ENCODE peak calls at places on chromosomes 6 and 20, in eight cellular contexts. One of them, this sample, is unnamed. For H3K9me3, the result is how much of the 10 kb centered on the place peaks cover.

GRCh38 chr6:53455678-53456077 is 89.2 kb downstream of the GCLC start:
- DNase-seq in stomach: no peak
- DNase-seq in cardiac muscle cell: no peak
- DNase-seq in K562: no peak
- DNase-seq in NT2/D1: no peak
- DNase-seq in heart left ventricle: no peak
- DNase-seq in aorta: no peak
- DNase-seq in naive thymus-derived CD4-positive, alpha-beta T cell: no peak
- DNase-seq in this sample: no peak

GRCh38 chr6:2999621-3000455 is at the start of gene NQO2:
- DNase-seq in naive thymus-derived CD4-positive, alpha-beta T cell: peak
- DNase-seq in K562: peak
- DNase-seq in cardiac muscle cell: peak
- DNase-seq in NT2/D1: no peak
- DNase-seq in heart left ventricle: peak
- DNase-seq in aorta: peak
- DNase-seq in stomach: peak
- DNase-seq in this sample: peak

GRCh38 chr6:56835612-56836011 is 119.3 kb upstream of the BEND6 start:
- DNase-seq in cardiac muscle cell: no peak
- DNase-seq in stomach: no peak
- DNase-seq in aorta: no peak
- DNase-seq in K562: no peak
- DNase-seq in NT2/D1: no peak
- DNase-seq in naive thymus-derived CD4-positive, alpha-beta T cell: no peak
- DNase-seq in heart left ventricle: no peak
- DNase-seq in this sample: no peak

GRCh38 chr6:147063469-147064031 is 140.7 kb upstream of the STXBP5 start:
- DNase-seq in stomach: no peak
- DNase-seq in naive thymus-derived CD4-positive, alpha-beta T cell: no peak
- DNase-seq in aorta: no peak
- DNase-seq in heart left ventricle: no peak
- DNase-seq in K562: no peak
- DNase-seq in cardiac muscle cell: no peak
- DNase-seq in NT2/D1: no peak
- DNase-seq in this sample: no peak

GRCh38 chr6:92521553-92521952 is 897.8 kb downstream of the EPHA7 start:
- DNase-seq in NT2/D1: no peak
- DNase-seq in stomach: no peak
- DNase-seq in naive thymus-derived CD4-positive, alpha-beta T cell: no peak
- DNase-seq in heart left ventricle: no peak
- DNase-seq in K562: no peak
- DNase-seq in cardiac muscle cell: no peak
- DNase-seq in aorta: no peak
- DNase-seq in this sample: no peak

GRCh38 chr6:36607782-36608386 is 13.7 kb downstream of the SRSF3 start:
- DNase-seq in NT2/D1: no peak
- DNase-seq in naive thymus-derived CD4-positive, alpha-beta T cell: no peak
- DNase-seq in stomach: peak
- DNase-seq in aorta: peak
- DNase-seq in heart left ventricle: no peak
- DNase-seq in K562: no peak
- DNase-seq in cardiac muscle cell: no peak
- DNase-seq in this sample: no peak

GRCh38 chr6:20564269-20564668 is 30.0 kb downstream of the CDKAL1 start:
- DNase-seq in cardiac muscle cell: peak
- DNase-seq in aorta: no peak
- DNase-seq in heart left ventricle: no peak
- DNase-seq in stomach: no peak
- DNase-seq in naive thymus-derived CD4-positive, alpha-beta T cell: peak
- DNase-seq in NT2/D1: no peak
- DNase-seq in K562: no peak
- DNase-seq in this sample: no peak

GRCh38 chr6:79869600-79870084 is 77.7 kb downstream of the ELOVL4 start:
- DNase-seq in K562: peak
- DNase-seq in aorta: peak
- DNase-seq in NT2/D1: peak
- DNase-seq in cardiac muscle cell: peak
- DNase-seq in heart left ventricle: peak
- DNase-seq in naive thymus-derived CD4-positive, alpha-beta T cell: peak
- DNase-seq in stomach: peak
- DNase-seq in this sample: peak

GRCh38 chr20:58790440-58790839 is 60.3 kb downstream of the GNAS-AS1 start:
- DNase-seq in heart left ventricle: no peak
- DNase-seq in cardiac muscle cell: no peak
- DNase-seq in aorta: no peak
- DNase-seq in NT2/D1: no peak
- DNase-seq in naive thymus-derived CD4-positive, alpha-beta T cell: no peak
- DNase-seq in stomach: no peak
- DNase-seq in K562: no peak
- DNase-seq in this sample: no peak

GRCh38 chr6:83590413-83590812 is 78.1 kb downstream of the PRSS35 start:
- DNase-seq in cardiac muscle cell: no peak
- DNase-seq in naive thymus-derived CD4-positive, alpha-beta T cell: no peak
- DNase-seq in stomach: no peak
- DNase-seq in K562: no peak
- DNase-seq in aorta: no peak
- DNase-seq in heart left ventricle: no peak
- DNase-seq in NT2/D1: no peak
- DNase-seq in this sample: no peak

GRCh38 chr6:95095271-95095670 is 482.1 kb upstream of the MANEA start:
- DNase-seq in cardiac muscle cell: no peak
- DNase-seq in NT2/D1: no peak
- DNase-seq in naive thymus-derived CD4-positive, alpha-beta T cell: no peak
- DNase-seq in aorta: no peak
- DNase-seq in stomach: no peak
- DNase-seq in heart left ventricle: no peak
- DNase-seq in K562: no peak
- DNase-seq in this sample: no peak

GRCh38 chr20:19867940-19868371 is 109.9 kb downstream of the RIN2 start:
- DNase-seq in stomach: no peak
- DNase-seq in heart left ventricle: no peak
- DNase-seq in aorta: peak
- DNase-seq in cardiac muscle cell: no peak
- DNase-seq in naive thymus-derived CD4-positive, alpha-beta T cell: no peak
- DNase-seq in NT2/D1: no peak
- DNase-seq in K562: no peak
- DNase-seq in this sample: no peak

GRCh38 chr6:13406051-13406477 is 77.7 kb upstream of the TBC1D7 start:
- DNase-seq in K562: no peak
- DNase-seq in stomach: no peak
- DNase-seq in NT2/D1: no peak
- DNase-seq in aorta: no peak
- DNase-seq in cardiac muscle cell: no peak
- DNase-seq in naive thymus-derived CD4-positive, alpha-beta T cell: no peak
- DNase-seq in heart left ventricle: no peak
- DNase-seq in this sample: no peak

GRCh38 chr6:11132191-11132590 is 20.7 kb upstream of the ERVFRD-1 start:
- DNase-seq in cardiac muscle cell: no peak
- DNase-seq in stomach: no peak
- DNase-seq in K562: no peak
- DNase-seq in naive thymus-derived CD4-positive, alpha-beta T cell: no peak
- DNase-seq in heart left ventricle: no peak
- DNase-seq in NT2/D1: no peak
- DNase-seq in aorta: no peak
- DNase-seq in this sample: no peak

GRCh38 chr20:25314497-25315417 is 66.9 kb downstream of the PYGB start:
- DNase-seq in NT2/D1: no peak
- DNase-seq in cardiac muscle cell: no peak
- DNase-seq in naive thymus-derived CD4-positive, alpha-beta T cell: no peak
- DNase-seq in aorta: peak
- DNase-seq in heart left ventricle: peak
- DNase-seq in stomach: peak
- DNase-seq in K562: no peak
- DNase-seq in this sample: no peak

GRCh38 chr6:121549741-121550140 is 114.3 kb downstream of the GJA1 start:
- DNase-seq in aorta: no peak
- DNase-seq in K562: no peak
- DNase-seq in heart left ventricle: no peak
- DNase-seq in cardiac muscle cell: no peak
- DNase-seq in stomach: no peak
- DNase-seq in NT2/D1: no peak
- DNase-seq in naive thymus-derived CD4-positive, alpha-beta T cell: no peak
- DNase-seq in this sample: no peak

GRCh38 chr6:139983555-139984276 is 609.3 kb upstream of the CITED2 start:
- DNase-seq in naive thymus-derived CD4-positive, alpha-beta T cell: no peak
- DNase-seq in K562: no peak
- DNase-seq in heart left ventricle: no peak
- DNase-seq in NT2/D1: no peak
- DNase-seq in cardiac muscle cell: no peak
- DNase-seq in stomach: no peak
- DNase-seq in aorta: no peak
- DNase-seq in this sample: no peak

GRCh38 chr6:158817298-158818007 is 1.7 kb downstream of the EZR start:
- DNase-seq in heart left ventricle: no peak
- DNase-seq in K562: peak
- DNase-seq in cardiac muscle cell: peak
- DNase-seq in NT2/D1: no peak
- DNase-seq in aorta: no peak
- DNase-seq in stomach: peak
- DNase-seq in naive thymus-derived CD4-positive, alpha-beta T cell: peak
- DNase-seq in this sample: no peak

GRCh38 chr6:43493833-43494232 is 16.3 kb downstream of the LRRC73 start:
- DNase-seq in NT2/D1: no peak
- DNase-seq in aorta: no peak
- DNase-seq in naive thymus-derived CD4-positive, alpha-beta T cell: no peak
- DNase-seq in K562: no peak
- DNase-seq in stomach: no peak
- DNase-seq in cardiac muscle cell: no peak
- DNase-seq in heart left ventricle: no peak
- DNase-seq in this sample: no peak

DNA sequence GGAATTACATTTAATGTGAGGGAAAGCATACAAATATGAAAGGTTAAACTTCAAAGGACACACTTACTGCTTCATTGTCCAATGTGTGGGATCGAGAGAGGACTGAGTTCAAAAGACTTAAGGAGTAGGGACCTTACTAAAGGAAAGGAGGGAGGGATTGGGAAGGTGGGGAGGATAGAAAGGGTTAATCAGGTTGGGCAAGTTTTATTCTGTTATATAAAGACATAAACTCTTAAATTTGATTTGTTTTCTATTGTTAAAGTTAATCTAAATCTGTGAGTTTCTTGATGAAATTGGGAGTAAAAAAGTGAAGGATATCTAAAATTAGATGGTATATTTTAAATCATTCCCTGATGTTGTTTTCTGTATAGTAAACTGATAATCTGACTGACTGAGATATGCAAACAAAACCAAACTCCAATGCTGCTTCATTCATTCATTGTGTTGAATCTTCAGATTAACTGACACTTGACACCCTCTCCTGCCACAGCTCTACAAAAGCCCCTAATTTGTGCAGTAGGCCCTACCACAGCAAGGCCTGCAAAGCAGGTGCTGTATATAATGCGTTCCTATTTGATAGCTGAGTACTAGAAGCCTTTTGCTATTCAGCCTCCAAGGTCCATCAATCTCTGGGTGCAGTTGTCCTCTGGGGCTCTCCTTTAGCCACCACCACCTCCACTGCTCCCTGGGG is 1.3 kb upstream of the UBE2J1 start:
- DNase-seq in stomach: no peak
- DNase-seq in naive thymus-derived CD4-positive, alpha-beta T cell: no peak
- DNase-seq in NT2/D1: no peak
- DNase-seq in heart left ventricle: no peak
- DNase-seq in aorta: no peak
- DNase-seq in cardiac muscle cell: no peak
- DNase-seq in K562: no peak
- DNase-seq in this sample: no peak
- H3K4me3 ChIP-seq in stomach: peak
- H3K4me3 ChIP-seq in naive thymus-derived CD4-positive, alpha-beta T cell: peak
- H3K4me3 ChIP-seq in NT2/D1: no peak
- H3K4me3 ChIP-seq in heart left ventricle: no peak
- H3K4me3 ChIP-seq in aorta: no peak
- H3K4me3 ChIP-seq in cardiac muscle cell: no peak
- H3K4me3 ChIP-seq in K562: no peak
- H3K4me3 ChIP-seq in this sample: no peak

DNA sequence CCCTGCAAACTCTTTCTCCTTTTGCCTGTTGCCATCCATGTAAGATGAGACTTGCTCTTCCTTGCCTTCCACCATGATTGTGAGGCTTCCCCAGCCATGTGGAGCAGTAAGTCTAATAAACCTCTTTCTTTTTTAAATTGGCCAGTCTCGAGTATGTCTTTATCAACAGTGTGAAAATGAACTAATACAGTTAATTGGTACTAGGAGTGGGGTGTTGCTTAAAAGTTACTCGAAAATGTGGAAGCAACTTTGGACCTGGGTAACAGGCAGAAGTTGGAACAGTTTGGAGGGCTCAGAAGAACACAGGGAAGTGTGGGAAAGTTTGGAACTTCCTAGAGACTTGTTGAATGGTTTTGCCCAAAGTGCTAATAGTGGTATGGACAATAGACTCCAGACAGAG is 359.2 kb upstream of the KHDRBS2 start:
- DNase-seq in aorta: no peak
- DNase-seq in K562: no peak
- DNase-seq in heart left ventricle: no peak
- DNase-seq in stomach: no peak
- DNase-seq in NT2/D1: no peak
- DNase-seq in naive thymus-derived CD4-positive, alpha-beta T cell: no peak
- DNase-seq in cardiac muscle cell: no peak
- DNase-seq in this sample: no peak
- H3K9me3 ChIP-seq in aorta: under half
- H3K9me3 ChIP-seq in K562: under half
- H3K9me3 ChIP-seq in heart left ventricle: under half
- H3K9me3 ChIP-seq in stomach: under half
- H3K9me3 ChIP-seq in NT2/D1: under half
- H3K9me3 ChIP-seq in naive thymus-derived CD4-positive, alpha-beta T cell: under half
- H3K9me3 ChIP-seq in cardiac muscle cell: under half
- H3K9me3 ChIP-seq in this sample: under half

GRCh38 chr20:10558635-10559187 is 115.1 kb downstream of the JAG1 start:
- DNase-seq in K562: no peak
- DNase-seq in stomach: no peak
- DNase-seq in cardiac muscle cell: peak
- DNase-seq in aorta: no peak
- DNase-seq in heart left ventricle: no peak
- DNase-seq in NT2/D1: no peak
- DNase-seq in naive thymus-derived CD4-positive, alpha-beta T cell: peak
- DNase-seq in this sample: no peak
- H3K4me3 ChIP-seq in K562: no peak
- H3K4me3 ChIP-seq in stomach: no peak
- H3K4me3 ChIP-seq in cardiac muscle cell: no peak
- H3K4me3 ChIP-seq in aorta: peak
- H3K4me3 ChIP-seq in heart left ventricle: no peak
- H3K4me3 ChIP-seq in NT2/D1: no peak
- H3K4me3 ChIP-seq in naive thymus-derived CD4-positive, alpha-beta T cell: no peak
- H3K4me3 ChIP-seq in this sample: no peak

GRCh38 chr20:55745840-55746239 is 259.5 kb downstream of the CBLN4 start:
- DNase-seq in heart left ventricle: no peak
- DNase-seq in cardiac muscle cell: no peak
- DNase-seq in K562: no peak
- DNase-seq in stomach: no peak
- DNase-seq in aorta: no peak
- DNase-seq in naive thymus-derived CD4-positive, alpha-beta T cell: no peak
- DNase-seq in NT2/D1: no peak
- DNase-seq in this sample: no peak

GRCh38 chr20:55746723-55747122 is 258.6 kb downstream of the CBLN4 start:
- DNase-seq in cardiac muscle cell: no peak
- DNase-seq in naive thymus-derived CD4-positive, alpha-beta T cell: no peak
- DNase-seq in aorta: no peak
- DNase-seq in NT2/D1: no peak
- DNase-seq in K562: no peak
- DNase-seq in heart left ventricle: no peak
- DNase-seq in stomach: no peak
- DNase-seq in this sample: no peak

GRCh38 chr20:55740076-55740475 is 265.2 kb downstream of the CBLN4 start:
- DNase-seq in stomach: no peak
- DNase-seq in cardiac muscle cell: no peak
- DNase-seq in K562: no peak
- DNase-seq in aorta: no peak
- DNase-seq in heart left ventricle: no peak
- DNase-seq in NT2/D1: no peak
- DNase-seq in naive thymus-derived CD4-positive, alpha-beta T cell: no peak
- DNase-seq in this sample: no peak

GRCh38 chr20:55744896-55745295 is 260.4 kb downstream of the CBLN4 start:
- DNase-seq in NT2/D1: no peak
- DNase-seq in stomach: no peak
- DNase-seq in naive thymus-derived CD4-positive, alpha-beta T cell: no peak
- DNase-seq in heart left ventricle: no peak
- DNase-seq in aorta: no peak
- DNase-seq in cardiac muscle cell: peak
- DNase-seq in K562: no peak
- DNase-seq in this sample: no peak
- H3K9me3 ChIP-seq in NT2/D1: under half
- H3K9me3 ChIP-seq in stomach: under half
- H3K9me3 ChIP-seq in naive thymus-derived CD4-positive, alpha-beta T cell: under half
- H3K9me3 ChIP-seq in heart left ventricle: under half
- H3K9me3 ChIP-seq in aorta: under half
- H3K9me3 ChIP-seq in cardiac muscle cell: under half
- H3K9me3 ChIP-seq in K562: under half
- H3K9me3 ChIP-seq in this sample: under half

This sample was measured in iPS DF 6.9.